ENCODE peak calls at places on chromosome 18, in five cellular contexts. One of them, this sample, is unnamed.
A peak's percentile ranks its signal among the peaks of the same experiment; 100 is the strongest.

GRCh38 chr18:76687271-76688006 is 134.9 kb upstream of the ZNF236 start:
- DNase-seq in HepG2: no peak
- DNase-seq in fibroblast of mammary gland: peak; percentile 62
- DNase-seq in cardiac fibroblast: no peak
- DNase-seq in tibial nerve: no peak
- DNase-seq in this sample: no peak

GRCh38 chr18:45839415-45840395 is 14.2 kb downstream of the SIGLEC15 start:
- DNase-seq in HepG2: peak; percentile 23
- DNase-seq in fibroblast of mammary gland: peak; percentile 83
- DNase-seq in cardiac fibroblast: peak; percentile 87
- DNase-seq in tibial nerve: no peak
- DNase-seq in this sample: peak; percentile 85

GRCh38 chr18:40949138-40949949 is 1005.7 kb upstream of the PIK3C3 start:
- DNase-seq in fibroblast of mammary gland: no peak
- DNase-seq in cardiac fibroblast: no peak
- DNase-seq in tibial nerve: no peak
- DNase-seq in HepG2: no peak
- DNase-seq in this sample: no peak

GRCh38 chr18:68418881-68419280 is 296.0 kb downstream of the TMX3 start:
- DNase-seq in tibial nerve: no peak
- DNase-seq in HepG2: no peak
- DNase-seq in cardiac fibroblast: peak; percentile 54
- DNase-seq in fibroblast of mammary gland: peak; percentile 61
- DNase-seq in this sample: peak; percentile 55

GRCh38 chr18:46290440-46291020 is 186.3 kb downstream of the HAUS1 start:
- DNase-seq in fibroblast of mammary gland: no peak
- DNase-seq in HepG2: no peak
- DNase-seq in tibial nerve: no peak
- DNase-seq in cardiac fibroblast: no peak
- DNase-seq in this sample: no peak

GRCh38 chr18:79471048-79471447 is 75.3 kb downstream of the NFATC1 start:
- DNase-seq in fibroblast of mammary gland: no peak
- DNase-seq in tibial nerve: no peak
- DNase-seq in HepG2: no peak
- DNase-seq in cardiac fibroblast: no peak
- DNase-seq in this sample: no peak

GRCh38 chr18:4405965-4406364 is 49.1 kb downstream of the DLGAP1 start:
- DNase-seq in HepG2: no peak
- DNase-seq in cardiac fibroblast: no peak
- DNase-seq in fibroblast of mammary gland: no peak
- DNase-seq in tibial nerve: no peak
- DNase-seq in this sample: no peak

GRCh38 chr18:58045265-58046086 is 1.4 kb downstream of the NEDD4L start:
- DNase-seq in fibroblast of mammary gland: no peak
- DNase-seq in cardiac fibroblast: peak; percentile 32
- DNase-seq in tibial nerve: no peak
- DNase-seq in HepG2: peak; percentile 41
- DNase-seq in this sample: peak; percentile 28

GRCh38 chr18:37539236-37539635 is 26.4 kb downstream of the CELF4 start:
- DNase-seq in cardiac fibroblast: no peak
- DNase-seq in tibial nerve: no peak
- DNase-seq in HepG2: no peak
- DNase-seq in fibroblast of mammary gland: no peak
- DNase-seq in this sample: no peak

GRCh38 chr18:10660485-10660884 is 134.7 kb downstream of the NAPG start:
- DNase-seq in tibial nerve: peak; percentile 49
- DNase-seq in HepG2: no peak
- DNase-seq in fibroblast of mammary gland: peak; percentile 83
- DNase-seq in cardiac fibroblast: peak; percentile 76
- DNase-seq in this sample: peak; percentile 61

DNA sequence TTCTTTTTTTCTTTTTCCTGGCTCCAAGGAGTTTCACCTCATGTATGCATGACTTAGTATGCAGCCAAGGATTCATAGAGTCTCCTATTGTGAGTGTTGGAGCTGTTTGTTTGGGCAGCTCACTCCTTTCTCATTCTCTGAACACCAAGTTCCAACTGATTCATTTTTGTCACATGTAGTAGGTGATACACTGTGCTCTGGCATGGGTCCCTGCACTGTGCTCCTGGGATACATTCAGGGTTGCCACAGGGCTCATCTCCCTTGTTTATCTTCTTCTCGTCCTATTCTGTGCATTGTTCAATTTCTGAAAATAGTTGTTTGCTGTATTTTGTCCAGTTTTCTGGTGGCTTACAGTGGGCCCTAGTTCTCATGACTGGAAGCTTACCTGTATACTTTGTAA is 96.8 kb downstream of the ZNF407 start:
- DNase-seq in fibroblast of mammary gland: peak; percentile 21
- DNase-seq in HepG2: no peak
- DNase-seq in cardiac fibroblast: no peak
- DNase-seq in tibial nerve: no peak
- DNase-seq in this sample: no peak
- H3K4me3 ChIP-seq in fibroblast of mammary gland: no peak overlapping the region
- H3K4me3 ChIP-seq in HepG2: no peak overlapping the region
- H3K4me3 ChIP-seq in cardiac fibroblast: no peak overlapping the region
- H3K4me3 ChIP-seq in tibial nerve: no peak overlapping the region
- H3K4me3 ChIP-seq in this sample: no peak overlapping the region

GRCh38 chr18:5892772-5893431 is 2.4 kb downstream of the TMEM200C start:
- DNase-seq in cardiac fibroblast: no peak
- DNase-seq in fibroblast of mammary gland: no peak
- DNase-seq in HepG2: no peak
- DNase-seq in tibial nerve: no peak
- DNase-seq in this sample: no peak

GRCh38 chr18:5891361-5892215 is 3.7 kb downstream of the TMEM200C start:
- DNase-seq in fibroblast of mammary gland: no peak
- DNase-seq in HepG2: no peak
- DNase-seq in cardiac fibroblast: no peak
- DNase-seq in tibial nerve: no peak
- DNase-seq in this sample: no peak

GRCh38 chr18:5894215-5894612 is 1.1 kb downstream of the TMEM200C start:
- DNase-seq in HepG2: no peak
- DNase-seq in fibroblast of mammary gland: no peak
- DNase-seq in cardiac fibroblast: no peak
- DNase-seq in tibial nerve: no peak
- DNase-seq in this sample: no peak

GRCh38 chr18:5890261-5890605 is 5.1 kb downstream of the TMEM200C start:
- DNase-seq in cardiac fibroblast: no peak
- DNase-seq in HepG2: peak; percentile 5
- DNase-seq in fibroblast of mammary gland: no peak
- DNase-seq in tibial nerve: no peak
- DNase-seq in this sample: no peak

DNA sequence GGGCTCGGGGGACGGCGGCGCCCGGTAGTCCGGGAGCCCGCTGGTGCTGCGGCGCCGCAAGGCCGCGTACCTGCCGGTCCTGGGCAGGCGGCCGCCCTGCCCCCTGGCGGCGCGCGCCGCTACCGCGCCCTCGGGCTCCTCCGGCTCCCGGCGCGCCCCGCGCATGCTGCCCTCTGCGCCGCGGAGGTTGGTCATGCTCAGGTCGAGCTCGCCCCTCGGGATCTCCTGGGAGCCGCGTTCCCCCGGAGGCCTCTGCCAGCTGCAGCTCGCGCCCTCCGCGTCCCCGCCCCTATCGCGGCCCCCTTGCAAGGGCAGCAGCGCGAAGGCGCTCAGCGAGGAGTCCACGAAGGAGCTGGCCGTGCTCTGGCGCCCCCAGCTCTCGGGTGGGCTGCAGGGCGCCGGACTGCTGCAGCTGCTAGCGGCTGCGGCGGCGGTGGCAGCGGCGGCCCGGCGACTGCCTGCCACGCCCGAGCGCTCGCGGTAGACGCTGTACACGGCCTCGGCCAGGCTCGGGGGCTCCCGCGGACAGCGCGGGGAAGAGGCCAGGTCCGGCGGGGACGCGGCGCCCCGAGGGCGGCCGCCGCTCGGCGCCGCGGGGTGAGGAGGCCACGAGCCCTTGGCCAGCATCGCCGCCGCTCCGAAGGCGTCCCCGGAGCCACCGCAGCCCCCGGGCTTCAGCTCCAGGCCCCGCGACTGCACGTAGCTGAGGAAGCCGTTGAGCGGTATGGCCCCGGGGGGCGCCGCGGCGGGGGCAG is 4.5 kb downstream of the TMEM200C start:
- DNase-seq in fibroblast of mammary gland: peak; percentile 8
- DNase-seq in tibial nerve: no peak
- DNase-seq in HepG2: peak; percentile 11
- DNase-seq in cardiac fibroblast: peak; percentile 11
- DNase-seq in this sample: peak; percentile 8
- TF ChIP-seq CTCF in fibroblast of mammary gland: no peak
- TF ChIP-seq CTCF in tibial nerve: peak; percentile 73
- TF ChIP-seq CTCF in HepG2: peak; percentile 57
- TF ChIP-seq CTCF in cardiac fibroblast: no peak
- TF ChIP-seq CTCF in this sample: no peak

GRCh38 chr18:35478520-35479435 is 19.0 kb downstream of the INO80C start:
- DNase-seq in tibial nerve: no peak
- DNase-seq in fibroblast of mammary gland: peak; percentile 99
- DNase-seq in cardiac fibroblast: peak; percentile 47
- DNase-seq in HepG2: peak; percentile 97
- DNase-seq in this sample: peak; percentile 68
- H3K4me3 ChIP-seq in tibial nerve: no peak overlapping the region
- H3K4me3 ChIP-seq in fibroblast of mammary gland: peak overlapping the region; percentile 51
- H3K4me3 ChIP-seq in cardiac fibroblast: peak overlapping the region; percentile 32
- H3K4me3 ChIP-seq in HepG2: peak overlapping the region; percentile 49
- H3K4me3 ChIP-seq in this sample: no peak overlapping the region

DNA sequence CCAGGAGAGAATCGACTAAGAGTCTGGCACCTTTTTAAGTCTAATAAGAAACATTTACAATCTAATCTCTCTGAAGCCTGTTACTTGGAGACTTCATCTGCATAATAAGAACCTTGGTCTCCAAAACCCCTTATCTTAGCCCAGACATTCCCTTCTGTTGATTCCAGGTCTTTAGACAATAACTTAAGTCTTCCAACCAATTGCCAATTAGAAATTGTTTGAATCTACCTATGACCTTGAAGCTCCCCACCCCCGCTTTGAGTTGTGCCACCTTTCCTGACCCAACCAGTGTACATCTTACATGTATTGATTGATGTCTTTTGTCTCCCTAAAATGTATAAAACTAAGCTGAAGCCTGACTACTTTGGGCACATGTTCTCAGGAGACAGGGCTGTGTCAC is 49.5 kb upstream of the DTNA start:
- DNase-seq in tibial nerve: no peak
- DNase-seq in fibroblast of mammary gland: no peak
- DNase-seq in cardiac fibroblast: no peak
- DNase-seq in HepG2: no peak
- DNase-seq in this sample: no peak
- TF ChIP-seq CTCF in tibial nerve: no peak
- TF ChIP-seq CTCF in fibroblast of mammary gland: no peak
- TF ChIP-seq CTCF in cardiac fibroblast: no peak
- TF ChIP-seq CTCF in HepG2: no peak
- TF ChIP-seq CTCF in this sample: no peak

GRCh38 chr18:2704541-2704940 is 49.0 kb downstream of the SMCHD1 start:
- DNase-seq in fibroblast of mammary gland: no peak
- DNase-seq in HepG2: no peak
- DNase-seq in tibial nerve: no peak
- DNase-seq in cardiac fibroblast: no peak
- DNase-seq in this sample: no peak

GRCh38 chr18:2697184-2697583 is 41.7 kb downstream of the SMCHD1 start:
- DNase-seq in HepG2: no peak
- DNase-seq in cardiac fibroblast: no peak
- DNase-seq in tibial nerve: no peak
- DNase-seq in fibroblast of mammary gland: no peak
- DNase-seq in this sample: no peak

DNA sequence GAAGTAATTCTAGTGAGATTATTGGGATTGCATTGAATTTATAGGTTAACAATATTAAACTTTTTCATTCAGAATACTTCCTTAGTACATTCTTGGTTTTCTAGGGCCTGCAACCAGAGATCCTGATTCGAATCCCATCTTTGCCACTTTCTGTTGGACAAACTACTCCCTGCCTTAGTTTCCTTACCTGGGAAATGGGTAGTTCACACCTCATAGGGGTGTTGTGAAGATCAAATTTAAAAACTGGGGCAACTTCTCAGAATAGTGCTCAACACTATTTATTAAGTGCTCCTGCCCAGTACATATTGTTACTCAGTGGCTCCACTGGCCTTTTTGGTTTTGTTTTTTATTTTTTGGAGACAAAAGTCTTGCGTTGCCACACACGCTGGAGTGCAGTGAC is 43.5 kb downstream of the SMCHD1 start:
- DNase-seq in fibroblast of mammary gland: no peak
- DNase-seq in cardiac fibroblast: no peak
- DNase-seq in tibial nerve: no peak
- DNase-seq in HepG2: no peak
- DNase-seq in this sample: no peak
- H3K4me3 ChIP-seq in fibroblast of mammary gland: no peak overlapping the region
- H3K4me3 ChIP-seq in cardiac fibroblast: no peak overlapping the region
- H3K4me3 ChIP-seq in tibial nerve: no peak overlapping the region
- H3K4me3 ChIP-seq in HepG2: no peak overlapping the region
- H3K4me3 ChIP-seq in this sample: no peak overlapping the region